ENCODE peak calls at places on chromosomes 11 and 22, in nine cellular contexts. V is activated naive CD8-positive, alpha-beta T cell treated with anti-CD3 and anti-CD28 coated beads, Interleukin-2, amount 50 U/mL, for 16 hours; K is iPS-NIHi11; E is HepG2; C is activated T-helper 1 cell treated with anti-CD3 and anti-CD28 coated beads, Interleukin-2, amount 50 U/mL, for 16 hours; Y is dermis blood vessel endothelial cell; Q is NCI-H524; N is cardiac muscle cell; O is NCI-H774. P is an unnamed sample.
A peak's percentile ranks its signal among the peaks of the same experiment; 100 is the strongest.

GRCh38 chr22:39592104-39593060 is 21.8 kb downstream of the CACNA1I start:
- DNase-seq in V (no peak), K (no peak), E (no peak), C (no peak), Y (peak; percentile 56), Q (peak; percentile 58), N (no peak), O (no peak), P (no peak)

GRCh38 chr11:88402192-88402715 is 64.7 kb upstream of the CTSC start:
- DNase-seq in V (no peak), K (no peak), E (no peak), C (no peak), Y (peak; percentile 81), Q (no peak), N (no peak), O (no peak), P (no peak)

GRCh38 chr11:70070736-70071135 is 7.4 kb upstream of the ANO1 start:
- DNase-seq in V (no peak), K (no peak), E (no peak), C (no peak), Y (no peak), Q (no peak), N (no peak), O (no peak), P (no peak)

GRCh38 chr11:71236836-71237475 is 15.4 kb downstream of the SHANK2 start:
- DNase-seq in V (no peak), K (no peak), E (no peak), C (no peak), Y (no peak), Q (no peak), N (no peak), O (no peak), P (no peak)

GRCh38 chr22:48564995-48565394 is 1262.7 kb downstream of the BRD1 start:
- DNase-seq in V (no peak), K (no peak), E (no peak), C (no peak), Y (no peak), Q (no peak), N (no peak), O (no peak), P (no peak)

GRCh38 chr11:116111546-116111945 is 607.3 kb upstream of the CADM1 start:
- DNase-seq in V (no peak), K (no peak), E (no peak), C (no peak), Y (no peak), Q (no peak), N (no peak), O (no peak), P (no peak)

GRCh38 chr11:102467853-102468580 is 15.5 kb upstream of the TMEM123 start:
- DNase-seq in V (no peak), K (no peak), E (no peak), C (no peak), Y (no peak), Q (no peak), N (no peak), O (no peak), P (no peak)

GRCh38 chr11:33350287-33350686 is 93.1 kb downstream of the HIPK3 start:
- DNase-seq in V (no peak), K (no peak), E (no peak), C (no peak), Y (no peak), Q (no peak), N (no peak), O (no peak), P (no peak)

GRCh38 chr11:20618083-20618482 is 18.7 kb downstream of the SLC6A5 start:
- DNase-seq in V (no peak), K (no peak), E (no peak), C (no peak), Y (no peak), Q (no peak), N (no peak), O (no peak), P (no peak)

GRCh38 chr11:101860694-101861371 is 54.0 kb upstream of the CEP126 start:
- DNase-seq in V (no peak), K (peak; percentile 75), E (peak; percentile 56), C (no peak), Y (peak; percentile 77), Q (peak; percentile 27), N (peak; percentile 89), O (no peak), P (peak; percentile 15)

P was measured in NCI-H748 treated with DMSO at 0.1 percent for 48 hours.